ENCODE peak calls at places on chromosome 4, in seven cellular contexts. One of them, this sample, is unnamed.

GRCh38 chr4:99405433-99406115 is 29.6 kb downstream of the ADH7 start:
- DNase-seq in endothelial cell: peak
- DNase-seq in neuronal stem cell: peak
- DNase-seq in T-helper 2 cell treated with Interferon-gamma antibody and Interleukin-4, amounts not matched to agents 5 μg/mL and 100 μg/mL, for 36 hours: peak
- DNase-seq in anterior cingulate cortex: peak
- DNase-seq in G401: peak
- DNase-seq in fibroblast of pulmonary artery: peak
- DNase-seq in this sample: peak

GRCh38 chr4:69749771-69750170 is 10.6 kb downstream of the SULT1B1 start:
- DNase-seq in G401: no peak
- DNase-seq in neuronal stem cell: no peak
- DNase-seq in T-helper 2 cell treated with Interferon-gamma antibody and Interleukin-4, amounts not matched to agents 5 μg/mL and 100 μg/mL, for 36 hours: no peak
- DNase-seq in anterior cingulate cortex: no peak
- DNase-seq in fibroblast of pulmonary artery: peak
- DNase-seq in endothelial cell: no peak
- DNase-seq in this sample: no peak

GRCh38 chr4:71189471-71189870 is 149.3 kb upstream of the SLC4A4 start:
- DNase-seq in endothelial cell: no peak
- DNase-seq in anterior cingulate cortex: no peak
- DNase-seq in G401: peak
- DNase-seq in neuronal stem cell: no peak
- DNase-seq in fibroblast of pulmonary artery: no peak
- DNase-seq in T-helper 2 cell treated with Interferon-gamma antibody and Interleukin-4, amounts not matched to agents 5 μg/mL and 100 μg/mL, for 36 hours: no peak
- DNase-seq in this sample: no peak

GRCh38 chr4:6693274-6694176 is at the start of gene S100P:
- DNase-seq in endothelial cell: no peak
- DNase-seq in T-helper 2 cell treated with Interferon-gamma antibody and Interleukin-4, amounts not matched to agents 5 μg/mL and 100 μg/mL, for 36 hours: no peak
- DNase-seq in anterior cingulate cortex: no peak
- DNase-seq in fibroblast of pulmonary artery: no peak
- DNase-seq in neuronal stem cell: no peak
- DNase-seq in G401: no peak
- DNase-seq in this sample: no peak

GRCh38 chr4:71293705-71294104 is 45.1 kb upstream of the SLC4A4 start:
- DNase-seq in anterior cingulate cortex: no peak
- DNase-seq in T-helper 2 cell treated with Interferon-gamma antibody and Interleukin-4, amounts not matched to agents 5 μg/mL and 100 μg/mL, for 36 hours: no peak
- DNase-seq in fibroblast of pulmonary artery: peak
- DNase-seq in neuronal stem cell: no peak
- DNase-seq in G401: no peak
- DNase-seq in endothelial cell: no peak
- DNase-seq in this sample: no peak

GRCh38 chr4:59945277-59945676 is 1254.8 kb upstream of the ADGRL3 start:
- DNase-seq in T-helper 2 cell treated with Interferon-gamma antibody and Interleukin-4, amounts not matched to agents 5 μg/mL and 100 μg/mL, for 36 hours: no peak
- DNase-seq in neuronal stem cell: no peak
- DNase-seq in endothelial cell: no peak
- DNase-seq in G401: no peak
- DNase-seq in fibroblast of pulmonary artery: peak
- DNase-seq in anterior cingulate cortex: no peak
- DNase-seq in this sample: no peak

GRCh38 chr4:117085185-117085701 is at the start of gene TRAM1L1:
- DNase-seq in endothelial cell: peak
- DNase-seq in anterior cingulate cortex: peak
- DNase-seq in T-helper 2 cell treated with Interferon-gamma antibody and Interleukin-4, amounts not matched to agents 5 μg/mL and 100 μg/mL, for 36 hours: no peak
- DNase-seq in G401: peak
- DNase-seq in fibroblast of pulmonary artery: peak
- DNase-seq in neuronal stem cell: peak
- DNase-seq in this sample: peak

GRCh38 chr4:38132843-38133662 is 172.9 kb downstream of the PTTG2 start:
- DNase-seq in fibroblast of pulmonary artery: no peak
- DNase-seq in T-helper 2 cell treated with Interferon-gamma antibody and Interleukin-4, amounts not matched to agents 5 μg/mL and 100 μg/mL, for 36 hours: no peak
- DNase-seq in anterior cingulate cortex: no peak
- DNase-seq in neuronal stem cell: no peak
- DNase-seq in endothelial cell: no peak
- DNase-seq in G401: no peak
- DNase-seq in this sample: no peak

GRCh38 chr4:110622841-110623709 is at the start of gene PITX2:
- DNase-seq in T-helper 2 cell treated with Interferon-gamma antibody and Interleukin-4, amounts not matched to agents 5 μg/mL and 100 μg/mL, for 36 hours: peak
- DNase-seq in neuronal stem cell: peak
- DNase-seq in endothelial cell: peak
- DNase-seq in G401: no peak
- DNase-seq in fibroblast of pulmonary artery: peak
- DNase-seq in anterior cingulate cortex: no peak
- DNase-seq in this sample: peak

GRCh38 chr4:94669672-94670664 is 87.8 kb upstream of the BMPR1B start:
- DNase-seq in G401: no peak
- DNase-seq in T-helper 2 cell treated with Interferon-gamma antibody and Interleukin-4, amounts not matched to agents 5 μg/mL and 100 μg/mL, for 36 hours: no peak
- DNase-seq in fibroblast of pulmonary artery: no peak
- DNase-seq in neuronal stem cell: no peak
- DNase-seq in anterior cingulate cortex: no peak
- DNase-seq in endothelial cell: no peak
- DNase-seq in this sample: no peak

GRCh38 chr4:17447056-17447455 is 64.8 kb downstream of the QDPR start:
- DNase-seq in endothelial cell: no peak
- DNase-seq in G401: no peak
- DNase-seq in anterior cingulate cortex: no peak
- DNase-seq in neuronal stem cell: no peak
- DNase-seq in fibroblast of pulmonary artery: peak
- DNase-seq in T-helper 2 cell treated with Interferon-gamma antibody and Interleukin-4, amounts not matched to agents 5 μg/mL and 100 μg/mL, for 36 hours: no peak
- DNase-seq in this sample: no peak

GRCh38 chr4:137635596-137635995 is 103.3 kb upstream of the PCDH18 start:
- DNase-seq in T-helper 2 cell treated with Interferon-gamma antibody and Interleukin-4, amounts not matched to agents 5 μg/mL and 100 μg/mL, for 36 hours: no peak
- DNase-seq in fibroblast of pulmonary artery: peak
- DNase-seq in neuronal stem cell: no peak
- DNase-seq in G401: no peak
- DNase-seq in anterior cingulate cortex: no peak
- DNase-seq in endothelial cell: no peak
- DNase-seq in this sample: no peak

GRCh38 chr4:133775881-133776280 is 425.7 kb downstream of the PABPC4L start:
- DNase-seq in T-helper 2 cell treated with Interferon-gamma antibody and Interleukin-4, amounts not matched to agents 5 μg/mL and 100 μg/mL, for 36 hours: no peak
- DNase-seq in anterior cingulate cortex: no peak
- DNase-seq in endothelial cell: no peak
- DNase-seq in G401: no peak
- DNase-seq in neuronal stem cell: no peak
- DNase-seq in fibroblast of pulmonary artery: peak
- DNase-seq in this sample: no peak

GRCh38 chr4:74237425-74237966 is 70.8 kb upstream of the EPGN start:
- DNase-seq in endothelial cell: no peak
- DNase-seq in neuronal stem cell: no peak
- DNase-seq in fibroblast of pulmonary artery: no peak
- DNase-seq in G401: no peak
- DNase-seq in anterior cingulate cortex: no peak
- DNase-seq in T-helper 2 cell treated with Interferon-gamma antibody and Interleukin-4, amounts not matched to agents 5 μg/mL and 100 μg/mL, for 36 hours: no peak
- DNase-seq in this sample: no peak

GRCh38 chr4:139768913-139769312 is 103.3 kb downstream of the MGST2 start:
- DNase-seq in fibroblast of pulmonary artery: no peak
- DNase-seq in neuronal stem cell: no peak
- DNase-seq in endothelial cell: no peak
- DNase-seq in T-helper 2 cell treated with Interferon-gamma antibody and Interleukin-4, amounts not matched to agents 5 μg/mL and 100 μg/mL, for 36 hours: no peak
- DNase-seq in anterior cingulate cortex: no peak
- DNase-seq in G401: no peak
- DNase-seq in this sample: peak

GRCh38 chr4:1285790-1286553 is 3.7 kb upstream of the MAEA start:
- DNase-seq in neuronal stem cell: no peak
- DNase-seq in endothelial cell: no peak
- DNase-seq in anterior cingulate cortex: no peak
- DNase-seq in fibroblast of pulmonary artery: peak
- DNase-seq in G401: no peak
- DNase-seq in T-helper 2 cell treated with Interferon-gamma antibody and Interleukin-4, amounts not matched to agents 5 μg/mL and 100 μg/mL, for 36 hours: peak
- DNase-seq in this sample: peak

GRCh38 chr4:53928825-53929224 is 135.6 kb downstream of the CHIC2 start:
- DNase-seq in T-helper 2 cell treated with Interferon-gamma antibody and Interleukin-4, amounts not matched to agents 5 μg/mL and 100 μg/mL, for 36 hours: no peak
- DNase-seq in G401: no peak
- DNase-seq in neuronal stem cell: no peak
- DNase-seq in fibroblast of pulmonary artery: peak
- DNase-seq in endothelial cell: no peak
- DNase-seq in anterior cingulate cortex: no peak
- DNase-seq in this sample: no peak

GRCh38 chr4:41213563-41214157 is 682 bp downstream of the APBB2 start:
- DNase-seq in T-helper 2 cell treated with Interferon-gamma antibody and Interleukin-4, amounts not matched to agents 5 μg/mL and 100 μg/mL, for 36 hours: no peak
- DNase-seq in anterior cingulate cortex: no peak
- DNase-seq in G401: peak
- DNase-seq in fibroblast of pulmonary artery: no peak
- DNase-seq in endothelial cell: peak
- DNase-seq in neuronal stem cell: no peak
- DNase-seq in this sample: no peak

GRCh38 chr4:89800012-89800516 is 36.9 kb downstream of the SNCA start:
- DNase-seq in endothelial cell: no peak
- DNase-seq in neuronal stem cell: no peak
- DNase-seq in anterior cingulate cortex: no peak
- DNase-seq in T-helper 2 cell treated with Interferon-gamma antibody and Interleukin-4, amounts not matched to agents 5 μg/mL and 100 μg/mL, for 36 hours: no peak
- DNase-seq in G401: no peak
- DNase-seq in fibroblast of pulmonary artery: peak
- DNase-seq in this sample: no peak

GRCh38 chr4:56799291-56799823 is 22.1 kb downstream of the SPINK2 start:
- DNase-seq in fibroblast of pulmonary artery: no peak
- DNase-seq in endothelial cell: no peak
- DNase-seq in neuronal stem cell: no peak
- DNase-seq in anterior cingulate cortex: no peak
- DNase-seq in T-helper 2 cell treated with Interferon-gamma antibody and Interleukin-4, amounts not matched to agents 5 μg/mL and 100 μg/mL, for 36 hours: no peak
- DNase-seq in G401: no peak
- DNase-seq in this sample: no peak

GRCh38 chr4:182671231-182671630 is 246.0 kb downstream of the DCTD start:
- DNase-seq in endothelial cell: no peak
- DNase-seq in G401: no peak
- DNase-seq in T-helper 2 cell treated with Interferon-gamma antibody and Interleukin-4, amounts not matched to agents 5 μg/mL and 100 μg/mL, for 36 hours: no peak
- DNase-seq in anterior cingulate cortex: no peak
- DNase-seq in fibroblast of pulmonary artery: no peak
- DNase-seq in neuronal stem cell: no peak
- DNase-seq in this sample: no peak

GRCh38 chr4:174450051-174450450 is 72.2 kb downstream of the HPGD start:
- DNase-seq in endothelial cell: no peak
- DNase-seq in G401: no peak
- DNase-seq in fibroblast of pulmonary artery: no peak
- DNase-seq in anterior cingulate cortex: no peak
- DNase-seq in T-helper 2 cell treated with Interferon-gamma antibody and Interleukin-4, amounts not matched to agents 5 μg/mL and 100 μg/mL, for 36 hours: no peak
- DNase-seq in neuronal stem cell: no peak
- DNase-seq in this sample: no peak

GRCh38 chr4:156838761-156839160 is 132.8 kb downstream of the PDGFC start:
- DNase-seq in G401: no peak
- DNase-seq in fibroblast of pulmonary artery: peak
- DNase-seq in endothelial cell: no peak
- DNase-seq in neuronal stem cell: no peak
- DNase-seq in T-helper 2 cell treated with Interferon-gamma antibody and Interleukin-4, amounts not matched to agents 5 μg/mL and 100 μg/mL, for 36 hours: no peak
- DNase-seq in anterior cingulate cortex: no peak
- DNase-seq in this sample: no peak

GRCh38 chr4:171130126-171130801 is 682.9 kb upstream of the GALNTL6 start:
- DNase-seq in T-helper 2 cell treated with Interferon-gamma antibody and Interleukin-4, amounts not matched to agents 5 μg/mL and 100 μg/mL, for 36 hours: no peak
- DNase-seq in G401: peak
- DNase-seq in endothelial cell: no peak
- DNase-seq in fibroblast of pulmonary artery: no peak
- DNase-seq in neuronal stem cell: no peak
- DNase-seq in anterior cingulate cortex: no peak
- DNase-seq in this sample: no peak

GRCh38 chr4:23021040-23021439 is 328.3 kb downstream of the GBA3 start:
- DNase-seq in T-helper 2 cell treated with Interferon-gamma antibody and Interleukin-4, amounts not matched to agents 5 μg/mL and 100 μg/mL, for 36 hours: no peak
- DNase-seq in neuronal stem cell: no peak
- DNase-seq in fibroblast of pulmonary artery: no peak
- DNase-seq in anterior cingulate cortex: no peak
- DNase-seq in G401: no peak
- DNase-seq in endothelial cell: no peak
- DNase-seq in this sample: no peak

GRCh38 chr4:75514949-75515612 is 808 bp downstream of the THAP6 start:
- DNase-seq in anterior cingulate cortex: no peak
- DNase-seq in neuronal stem cell: no peak
- DNase-seq in T-helper 2 cell treated with Interferon-gamma antibody and Interleukin-4, amounts not matched to agents 5 μg/mL and 100 μg/mL, for 36 hours: no peak
- DNase-seq in fibroblast of pulmonary artery: no peak
- DNase-seq in endothelial cell: no peak
- DNase-seq in G401: no peak
- DNase-seq in this sample: no peak

GRCh38 chr4:141912831-141913230 is 276.4 kb downstream of the IL15 start:
- DNase-seq in anterior cingulate cortex: no peak
- DNase-seq in T-helper 2 cell treated with Interferon-gamma antibody and Interleukin-4, amounts not matched to agents 5 μg/mL and 100 μg/mL, for 36 hours: no peak
- DNase-seq in neuronal stem cell: no peak
- DNase-seq in endothelial cell: peak
- DNase-seq in G401: no peak
- DNase-seq in fibroblast of pulmonary artery: peak
- DNase-seq in this sample: no peak

GRCh38 chr4:109411964-109412363 is 21.7 kb upstream of the SEC24B start:
- DNase-seq in fibroblast of pulmonary artery: peak
- DNase-seq in neuronal stem cell: no peak
- DNase-seq in endothelial cell: no peak
- DNase-seq in T-helper 2 cell treated with Interferon-gamma antibody and Interleukin-4, amounts not matched to agents 5 μg/mL and 100 μg/mL, for 36 hours: no peak
- DNase-seq in G401: peak
- DNase-seq in anterior cingulate cortex: no peak
- DNase-seq in this sample: no peak

GRCh38 chr4:108941914-108942379 is 179.1 kb upstream of the ETNPPL start:
- DNase-seq in fibroblast of pulmonary artery: no peak
- DNase-seq in G401: no peak
- DNase-seq in anterior cingulate cortex: no peak
- DNase-seq in T-helper 2 cell treated with Interferon-gamma antibody and Interleukin-4, amounts not matched to agents 5 μg/mL and 100 μg/mL, for 36 hours: no peak
- DNase-seq in endothelial cell: no peak
- DNase-seq in neuronal stem cell: no peak
- DNase-seq in this sample: no peak

GRCh38 chr4:123110685-123111084 is 188.3 kb upstream of the NUDT6 start:
- DNase-seq in fibroblast of pulmonary artery: no peak
- DNase-seq in neuronal stem cell: no peak
- DNase-seq in anterior cingulate cortex: no peak
- DNase-seq in endothelial cell: no peak
- DNase-seq in G401: no peak
- DNase-seq in T-helper 2 cell treated with Interferon-gamma antibody and Interleukin-4, amounts not matched to agents 5 μg/mL and 100 μg/mL, for 36 hours: no peak
- DNase-seq in this sample: no peak

GRCh38 chr4:54063737-54064316 is 578 bp downstream of the CHIC2 start:
- DNase-seq in fibroblast of pulmonary artery: no peak
- DNase-seq in neuronal stem cell: peak
- DNase-seq in T-helper 2 cell treated with Interferon-gamma antibody and Interleukin-4, amounts not matched to agents 5 μg/mL and 100 μg/mL, for 36 hours: peak
- DNase-seq in G401: peak
- DNase-seq in anterior cingulate cortex: no peak
- DNase-seq in endothelial cell: peak
- DNase-seq in this sample: peak

GRCh38 chr4:23855912-23856605 is 33.8 kb downstream of the PPARGC1A start:
- DNase-seq in fibroblast of pulmonary artery: no peak
- DNase-seq in neuronal stem cell: no peak
- DNase-seq in T-helper 2 cell treated with Interferon-gamma antibody and Interleukin-4, amounts not matched to agents 5 μg/mL and 100 μg/mL, for 36 hours: no peak
- DNase-seq in endothelial cell: no peak
- DNase-seq in G401: no peak
- DNase-seq in anterior cingulate cortex: no peak
- DNase-seq in this sample: no peak

GRCh38 chr4:153267915-153268694 is 63.9 kb downstream of the TRIM2 start:
- DNase-seq in T-helper 2 cell treated with Interferon-gamma antibody and Interleukin-4, amounts not matched to agents 5 μg/mL and 100 μg/mL, for 36 hours: no peak
- DNase-seq in G401: no peak
- DNase-seq in anterior cingulate cortex: no peak
- DNase-seq in neuronal stem cell: no peak
- DNase-seq in endothelial cell: no peak
- DNase-seq in fibroblast of pulmonary artery: no peak
- DNase-seq in this sample: no peak

GRCh38 chr4:173518419-173519102 is 11.5 kb downstream of the HAND2 start:
- DNase-seq in T-helper 2 cell treated with Interferon-gamma antibody and Interleukin-4, amounts not matched to agents 5 μg/mL and 100 μg/mL, for 36 hours: no peak
- DNase-seq in neuronal stem cell: no peak
- DNase-seq in G401: no peak
- DNase-seq in anterior cingulate cortex: no peak
- DNase-seq in endothelial cell: no peak
- DNase-seq in fibroblast of pulmonary artery: peak
- DNase-seq in this sample: peak

GRCh38 chr4:57430706-57431105 is 320.5 kb upstream of the IGFBP7 start:
- DNase-seq in anterior cingulate cortex: no peak
- DNase-seq in T-helper 2 cell treated with Interferon-gamma antibody and Interleukin-4, amounts not matched to agents 5 μg/mL and 100 μg/mL, for 36 hours: no peak
- DNase-seq in neuronal stem cell: no peak
- DNase-seq in G401: no peak
- DNase-seq in fibroblast of pulmonary artery: no peak
- DNase-seq in endothelial cell: no peak
- DNase-seq in this sample: no peak